ENCODE peak calls at places on chromosome 13, in seven cellular contexts. One of them, this sample, is unnamed.

GRCh38 chr13:49499889-49500660 is 4.3 kb downstream of the PHF11 start:
- DNase-seq in T-helper 17 cell: no peak
- DNase-seq in AML-193: no peak
- DNase-seq in amygdala: no peak
- DNase-seq in fibroblast of lung: peak; percentile 84
- DNase-seq in activated CD4-positive, alpha-beta T cell treated with anti-CD3 and anti-CD28 coated beads for 24 hours: no peak
- DNase-seq in fibroblast of mammary gland: peak; percentile 74
- DNase-seq in this sample: peak; percentile 36

GRCh38 chr13:46831588-46832194 is 34.7 kb upstream of the ESD start:
- DNase-seq in amygdala: no peak
- DNase-seq in activated CD4-positive, alpha-beta T cell treated with anti-CD3 and anti-CD28 coated beads for 24 hours: peak; percentile 18
- DNase-seq in fibroblast of mammary gland: peak; percentile 71
- DNase-seq in fibroblast of lung: peak; percentile 41
- DNase-seq in T-helper 17 cell: no peak
- DNase-seq in AML-193: peak; percentile 77
- DNase-seq in this sample: peak; percentile 8

GRCh38 chr13:46355906-46356305 is 31.1 kb downstream of the RUBCNL start:
- DNase-seq in AML-193: no peak
- DNase-seq in T-helper 17 cell: no peak
- DNase-seq in activated CD4-positive, alpha-beta T cell treated with anti-CD3 and anti-CD28 coated beads for 24 hours: no peak
- DNase-seq in amygdala: no peak
- DNase-seq in fibroblast of lung: peak; percentile 49
- DNase-seq in fibroblast of mammary gland: no peak
- DNase-seq in this sample: no peak

GRCh38 chr13:50101590-50101989 is 86.3 kb downstream of the KCNRG start:
- DNase-seq in fibroblast of lung: no peak
- DNase-seq in T-helper 17 cell: no peak
- DNase-seq in activated CD4-positive, alpha-beta T cell treated with anti-CD3 and anti-CD28 coated beads for 24 hours: no peak
- DNase-seq in fibroblast of mammary gland: no peak
- DNase-seq in amygdala: no peak
- DNase-seq in AML-193: no peak
- DNase-seq in this sample: no peak

GRCh38 chr13:45702088-45702487 is at the start of gene CBY2:
- DNase-seq in AML-193: no peak
- DNase-seq in fibroblast of mammary gland: no peak
- DNase-seq in amygdala: no peak
- DNase-seq in activated CD4-positive, alpha-beta T cell treated with anti-CD3 and anti-CD28 coated beads for 24 hours: no peak
- DNase-seq in fibroblast of lung: no peak
- DNase-seq in T-helper 17 cell: no peak
- DNase-seq in this sample: no peak

GRCh38 chr13:30735025-30735967 is at the start of gene ALOX5AP:
- DNase-seq in fibroblast of lung: no peak
- DNase-seq in T-helper 17 cell: peak; percentile 13
- DNase-seq in activated CD4-positive, alpha-beta T cell treated with anti-CD3 and anti-CD28 coated beads for 24 hours: no peak
- DNase-seq in fibroblast of mammary gland: no peak
- DNase-seq in amygdala: no peak
- DNase-seq in AML-193: peak; percentile 98
- DNase-seq in this sample: no peak

GRCh38 chr13:111179908-111180756 is 65.0 kb downstream of the ARHGEF7 start:
- DNase-seq in amygdala: no peak
- DNase-seq in AML-193: no peak
- DNase-seq in fibroblast of mammary gland: no peak
- DNase-seq in fibroblast of lung: peak; percentile 44
- DNase-seq in activated CD4-positive, alpha-beta T cell treated with anti-CD3 and anti-CD28 coated beads for 24 hours: no peak
- DNase-seq in T-helper 17 cell: no peak
- DNase-seq in this sample: no peak

GRCh38 chr13:40146586-40147240 is 491.3 kb downstream of the COG6 start:
- DNase-seq in fibroblast of mammary gland: no peak
- DNase-seq in fibroblast of lung: no peak
- DNase-seq in AML-193: no peak
- DNase-seq in T-helper 17 cell: no peak
- DNase-seq in amygdala: no peak
- DNase-seq in activated CD4-positive, alpha-beta T cell treated with anti-CD3 and anti-CD28 coated beads for 24 hours: no peak
- DNase-seq in this sample: no peak

GRCh38 chr13:72952529-72953141 is 106.2 kb upstream of the KLF5 start:
- DNase-seq in T-helper 17 cell: no peak
- DNase-seq in AML-193: no peak
- DNase-seq in amygdala: no peak
- DNase-seq in fibroblast of lung: no peak
- DNase-seq in activated CD4-positive, alpha-beta T cell treated with anti-CD3 and anti-CD28 coated beads for 24 hours: no peak
- DNase-seq in fibroblast of mammary gland: no peak
- DNase-seq in this sample: no peak

GRCh38 chr13:21997726-21998125 is 326.9 kb downstream of the FGF9 start:
- DNase-seq in activated CD4-positive, alpha-beta T cell treated with anti-CD3 and anti-CD28 coated beads for 24 hours: no peak
- DNase-seq in fibroblast of lung: no peak
- DNase-seq in amygdala: no peak
- DNase-seq in fibroblast of mammary gland: no peak
- DNase-seq in T-helper 17 cell: no peak
- DNase-seq in AML-193: no peak
- DNase-seq in this sample: no peak

GRCh38 chr13:44523176-44524017 is 52.7 kb downstream of the TSC22D1 start:
- DNase-seq in fibroblast of mammary gland: peak; percentile 52
- DNase-seq in activated CD4-positive, alpha-beta T cell treated with anti-CD3 and anti-CD28 coated beads for 24 hours: no peak
- DNase-seq in T-helper 17 cell: no peak
- DNase-seq in AML-193: no peak
- DNase-seq in amygdala: no peak
- DNase-seq in fibroblast of lung: peak; percentile 90
- DNase-seq in this sample: peak; percentile 25

GRCh38 chr13:31223215-31223614 is 23.4 kb downstream of the B3GLCT start:
- DNase-seq in amygdala: no peak
- DNase-seq in activated CD4-positive, alpha-beta T cell treated with anti-CD3 and anti-CD28 coated beads for 24 hours: no peak
- DNase-seq in fibroblast of lung: no peak
- DNase-seq in T-helper 17 cell: no peak
- DNase-seq in AML-193: no peak
- DNase-seq in fibroblast of mammary gland: no peak
- DNase-seq in this sample: no peak

GRCh38 chr13:19618925-19619324 is 14.5 kb upstream of the MPHOSPH8 start:
- DNase-seq in T-helper 17 cell: no peak
- DNase-seq in activated CD4-positive, alpha-beta T cell treated with anti-CD3 and anti-CD28 coated beads for 24 hours: no peak
- DNase-seq in fibroblast of mammary gland: peak; percentile 58
- DNase-seq in AML-193: peak; percentile 54
- DNase-seq in amygdala: no peak
- DNase-seq in fibroblast of lung: peak; percentile 10
- DNase-seq in this sample: no peak

GRCh38 chr13:37495046-37495445 is 103.5 kb downstream of the POSTN start:
- DNase-seq in T-helper 17 cell: no peak
- DNase-seq in AML-193: no peak
- DNase-seq in activated CD4-positive, alpha-beta T cell treated with anti-CD3 and anti-CD28 coated beads for 24 hours: no peak
- DNase-seq in fibroblast of mammary gland: peak; percentile 29
- DNase-seq in fibroblast of lung: peak; percentile 74
- DNase-seq in amygdala: no peak
- DNase-seq in this sample: no peak

GRCh38 chr13:98220188-98220765 is 43.2 kb upstream of the RNF113B start:
- DNase-seq in activated CD4-positive, alpha-beta T cell treated with anti-CD3 and anti-CD28 coated beads for 24 hours: no peak
- DNase-seq in fibroblast of lung: peak; percentile 47
- DNase-seq in fibroblast of mammary gland: no peak
- DNase-seq in AML-193: no peak
- DNase-seq in T-helper 17 cell: no peak
- DNase-seq in amygdala: no peak
- DNase-seq in this sample: no peak

GRCh38 chr13:71067164-71067815 is 799.7 kb downstream of the DACH1 start:
- DNase-seq in AML-193: no peak
- DNase-seq in T-helper 17 cell: no peak
- DNase-seq in amygdala: no peak
- DNase-seq in fibroblast of lung: no peak
- DNase-seq in fibroblast of mammary gland: no peak
- DNase-seq in activated CD4-positive, alpha-beta T cell treated with anti-CD3 and anti-CD28 coated beads for 24 hours: no peak
- DNase-seq in this sample: no peak

GRCh38 chr13:111283457-111283856 is 37.0 kb upstream of the TEX29 start:
- DNase-seq in T-helper 17 cell: no peak
- DNase-seq in activated CD4-positive, alpha-beta T cell treated with anti-CD3 and anti-CD28 coated beads for 24 hours: no peak
- DNase-seq in fibroblast of mammary gland: no peak
- DNase-seq in amygdala: no peak
- DNase-seq in fibroblast of lung: no peak
- DNase-seq in AML-193: no peak
- DNase-seq in this sample: no peak